ENCODE peak calls at places on chromosomes 6 and 20, in ten cellular contexts. One of them, this sample, is unnamed.

GRCh38 chr6:27865952-27866369 is 46.2 kb downstream of the OR2B2 start:
- DNase-seq in psoas muscle: no peak
- DNase-seq in NCI-H345: peak
- DNase-seq in colonic mucosa: peak
- DNase-seq in lower leg skin: no peak
- DNase-seq in SIG-M5: no peak
- DNase-seq in fibroblast of mammary gland: no peak
- DNase-seq in dermis blood vessel endothelial cell: no peak
- DNase-seq in right cardiac atrium: no peak
- DNase-seq in hippocampal formation: no peak
- DNase-seq in this sample: no peak

GRCh38 chr6:27267865-27268444 is 20.5 kb downstream of the PRSS16 start:
- DNase-seq in hippocampal formation: no peak
- DNase-seq in colonic mucosa: no peak
- DNase-seq in fibroblast of mammary gland: no peak
- DNase-seq in psoas muscle: no peak
- DNase-seq in right cardiac atrium: no peak
- DNase-seq in dermis blood vessel endothelial cell: no peak
- DNase-seq in NCI-H345: no peak
- DNase-seq in lower leg skin: no peak
- DNase-seq in SIG-M5: no peak
- DNase-seq in this sample: no peak

GRCh38 chr6:145809211-145809610 is 5.4 kb downstream of the FBXO30 start:
- DNase-seq in colonic mucosa: no peak
- DNase-seq in SIG-M5: no peak
- DNase-seq in right cardiac atrium: no peak
- DNase-seq in hippocampal formation: no peak
- DNase-seq in psoas muscle: no peak
- DNase-seq in NCI-H345: no peak
- DNase-seq in fibroblast of mammary gland: no peak
- DNase-seq in lower leg skin: no peak
- DNase-seq in dermis blood vessel endothelial cell: no peak
- DNase-seq in this sample: no peak

GRCh38 chr6:14865609-14866100 is 380.2 kb upstream of the JARID2 start:
- DNase-seq in right cardiac atrium: no peak
- DNase-seq in hippocampal formation: no peak
- DNase-seq in dermis blood vessel endothelial cell: no peak
- DNase-seq in colonic mucosa: no peak
- DNase-seq in SIG-M5: peak
- DNase-seq in psoas muscle: no peak
- DNase-seq in fibroblast of mammary gland: no peak
- DNase-seq in NCI-H345: no peak
- DNase-seq in lower leg skin: no peak
- DNase-seq in this sample: no peak

GRCh38 chr6:10505529-10505928 is 15.6 kb upstream of the GCNT2 start:
- DNase-seq in NCI-H345: peak
- DNase-seq in fibroblast of mammary gland: no peak
- DNase-seq in psoas muscle: no peak
- DNase-seq in lower leg skin: no peak
- DNase-seq in dermis blood vessel endothelial cell: no peak
- DNase-seq in SIG-M5: no peak
- DNase-seq in hippocampal formation: no peak
- DNase-seq in right cardiac atrium: no peak
- DNase-seq in colonic mucosa: no peak
- DNase-seq in this sample: no peak

GRCh38 chr6:125945378-125946141 is 11.0 kb upstream of the HINT3 start:
- DNase-seq in colonic mucosa: no peak
- DNase-seq in hippocampal formation: no peak
- DNase-seq in dermis blood vessel endothelial cell: peak
- DNase-seq in lower leg skin: no peak
- DNase-seq in fibroblast of mammary gland: no peak
- DNase-seq in psoas muscle: no peak
- DNase-seq in SIG-M5: no peak
- DNase-seq in NCI-H345: no peak
- DNase-seq in right cardiac atrium: no peak
- DNase-seq in this sample: no peak

GRCh38 chr20:50774515-50774914 is 20.3 kb upstream of the BCAS4 start:
- DNase-seq in SIG-M5: no peak
- DNase-seq in NCI-H345: no peak
- DNase-seq in colonic mucosa: no peak
- DNase-seq in hippocampal formation: no peak
- DNase-seq in lower leg skin: no peak
- DNase-seq in psoas muscle: no peak
- DNase-seq in fibroblast of mammary gland: no peak
- DNase-seq in dermis blood vessel endothelial cell: no peak
- DNase-seq in right cardiac atrium: no peak
- DNase-seq in this sample: no peak

GRCh38 chr6:15936503-15936902 is 192.4 kb upstream of the MYLIP start:
- DNase-seq in right cardiac atrium: no peak
- DNase-seq in lower leg skin: no peak
- DNase-seq in SIG-M5: no peak
- DNase-seq in psoas muscle: no peak
- DNase-seq in NCI-H345: no peak
- DNase-seq in hippocampal formation: no peak
- DNase-seq in dermis blood vessel endothelial cell: no peak
- DNase-seq in colonic mucosa: no peak
- DNase-seq in fibroblast of mammary gland: no peak
- DNase-seq in this sample: no peak

GRCh38 chr6:167937948-167938911 is 59.2 kb upstream of the KIF25 start:
- DNase-seq in right cardiac atrium: no peak
- DNase-seq in colonic mucosa: no peak
- DNase-seq in dermis blood vessel endothelial cell: no peak
- DNase-seq in SIG-M5: peak
- DNase-seq in lower leg skin: no peak
- DNase-seq in psoas muscle: no peak
- DNase-seq in fibroblast of mammary gland: no peak
- DNase-seq in hippocampal formation: no peak
- DNase-seq in NCI-H345: no peak
- DNase-seq in this sample: no peak

GRCh38 chr6:54881066-54881733 is 34.6 kb downstream of the FAM83B start:
- DNase-seq in right cardiac atrium: no peak
- DNase-seq in fibroblast of mammary gland: no peak
- DNase-seq in NCI-H345: no peak
- DNase-seq in lower leg skin: no peak
- DNase-seq in psoas muscle: no peak
- DNase-seq in dermis blood vessel endothelial cell: no peak
- DNase-seq in hippocampal formation: no peak
- DNase-seq in colonic mucosa: no peak
- DNase-seq in SIG-M5: no peak
- DNase-seq in this sample: no peak

GRCh38 chr6:105781248-105781647 is 304.9 kb upstream of the PRDM1 start:
- DNase-seq in right cardiac atrium: no peak
- DNase-seq in hippocampal formation: no peak
- DNase-seq in NCI-H345: no peak
- DNase-seq in colonic mucosa: no peak
- DNase-seq in fibroblast of mammary gland: no peak
- DNase-seq in SIG-M5: no peak
- DNase-seq in dermis blood vessel endothelial cell: no peak
- DNase-seq in psoas muscle: peak
- DNase-seq in lower leg skin: no peak
- DNase-seq in this sample: no peak

GRCh38 chr20:52103911-52104545 is 87.6 kb downstream of the ZFP64 start:
- DNase-seq in SIG-M5: peak
- DNase-seq in lower leg skin: no peak
- DNase-seq in NCI-H345: no peak
- DNase-seq in right cardiac atrium: no peak
- DNase-seq in dermis blood vessel endothelial cell: peak
- DNase-seq in fibroblast of mammary gland: peak
- DNase-seq in hippocampal formation: no peak
- DNase-seq in colonic mucosa: no peak
- DNase-seq in psoas muscle: no peak
- DNase-seq in this sample: no peak

GRCh38 chr6:146984251-146984924 is 219.8 kb upstream of the STXBP5 start:
- DNase-seq in psoas muscle: no peak
- DNase-seq in right cardiac atrium: no peak
- DNase-seq in lower leg skin: no peak
- DNase-seq in NCI-H345: no peak
- DNase-seq in dermis blood vessel endothelial cell: no peak
- DNase-seq in colonic mucosa: no peak
- DNase-seq in hippocampal formation: no peak
- DNase-seq in SIG-M5: no peak
- DNase-seq in fibroblast of mammary gland: no peak
- DNase-seq in this sample: no peak

GRCh38 chr20:39874049-39874893 is 814.8 kb downstream of the MAFB start:
- DNase-seq in colonic mucosa: peak
- DNase-seq in hippocampal formation: no peak
- DNase-seq in SIG-M5: no peak
- DNase-seq in fibroblast of mammary gland: peak
- DNase-seq in lower leg skin: peak
- DNase-seq in NCI-H345: peak
- DNase-seq in psoas muscle: peak
- DNase-seq in dermis blood vessel endothelial cell: peak
- DNase-seq in right cardiac atrium: peak
- DNase-seq in this sample: peak

GRCh38 chr20:41182296-41183212 is 45.2 kb downstream of the PLCG1 start:
- DNase-seq in fibroblast of mammary gland: no peak
- DNase-seq in SIG-M5: no peak
- DNase-seq in dermis blood vessel endothelial cell: no peak
- DNase-seq in hippocampal formation: no peak
- DNase-seq in NCI-H345: no peak
- DNase-seq in right cardiac atrium: no peak
- DNase-seq in colonic mucosa: no peak
- DNase-seq in lower leg skin: no peak
- DNase-seq in psoas muscle: no peak
- DNase-seq in this sample: no peak

GRCh38 chr6:20814494-20814893 is 280.2 kb downstream of the CDKAL1 start:
- DNase-seq in lower leg skin: no peak
- DNase-seq in hippocampal formation: no peak
- DNase-seq in NCI-H345: no peak
- DNase-seq in fibroblast of mammary gland: no peak
- DNase-seq in colonic mucosa: no peak
- DNase-seq in psoas muscle: no peak
- DNase-seq in dermis blood vessel endothelial cell: no peak
- DNase-seq in right cardiac atrium: no peak
- DNase-seq in SIG-M5: no peak
- DNase-seq in this sample: no peak

GRCh38 chr20:62563561-62563960 is 78.7 kb upstream of the SLCO4A1 start:
- DNase-seq in lower leg skin: no peak
- DNase-seq in SIG-M5: no peak
- DNase-seq in dermis blood vessel endothelial cell: no peak
- DNase-seq in fibroblast of mammary gland: no peak
- DNase-seq in hippocampal formation: no peak
- DNase-seq in colonic mucosa: no peak
- DNase-seq in psoas muscle: no peak
- DNase-seq in right cardiac atrium: no peak
- DNase-seq in NCI-H345: no peak
- DNase-seq in this sample: no peak

GRCh38 chr6:131231103-131231502 is 95.8 kb downstream of the AKAP7 start:
- DNase-seq in hippocampal formation: no peak
- DNase-seq in fibroblast of mammary gland: no peak
- DNase-seq in psoas muscle: no peak
- DNase-seq in lower leg skin: no peak
- DNase-seq in NCI-H345: no peak
- DNase-seq in colonic mucosa: no peak
- DNase-seq in right cardiac atrium: no peak
- DNase-seq in SIG-M5: no peak
- DNase-seq in dermis blood vessel endothelial cell: no peak
- DNase-seq in this sample: no peak

GRCh38 chr6:109187399-109188114 is 92.2 kb downstream of the CEP57L1 start:
- DNase-seq in NCI-H345: peak
- DNase-seq in dermis blood vessel endothelial cell: peak
- DNase-seq in right cardiac atrium: peak
- DNase-seq in psoas muscle: no peak
- DNase-seq in colonic mucosa: peak
- DNase-seq in fibroblast of mammary gland: peak
- DNase-seq in hippocampal formation: peak
- DNase-seq in SIG-M5: no peak
- DNase-seq in lower leg skin: peak
- DNase-seq in this sample: peak

GRCh38 chr6:83536034-83536646 is 23.8 kb downstream of the PRSS35 start:
- DNase-seq in lower leg skin: peak
- DNase-seq in colonic mucosa: peak
- DNase-seq in SIG-M5: no peak
- DNase-seq in right cardiac atrium: no peak
- DNase-seq in NCI-H345: peak
- DNase-seq in hippocampal formation: no peak
- DNase-seq in fibroblast of mammary gland: peak
- DNase-seq in dermis blood vessel endothelial cell: peak
- DNase-seq in psoas muscle: no peak
- DNase-seq in this sample: no peak

GRCh38 chr6:138795809-138796469 is at the start of gene ECT2L:
- DNase-seq in hippocampal formation: no peak
- DNase-seq in dermis blood vessel endothelial cell: peak
- DNase-seq in SIG-M5: no peak
- DNase-seq in NCI-H345: peak
- DNase-seq in fibroblast of mammary gland: peak
- DNase-seq in psoas muscle: peak
- DNase-seq in right cardiac atrium: peak
- DNase-seq in colonic mucosa: peak
- DNase-seq in lower leg skin: peak
- DNase-seq in this sample: no peak

GRCh38 chr20:50391444-50392137 is 118.6 kb upstream of the PTPN1 start:
- DNase-seq in NCI-H345: no peak
- DNase-seq in right cardiac atrium: no peak
- DNase-seq in hippocampal formation: no peak
- DNase-seq in fibroblast of mammary gland: no peak
- DNase-seq in SIG-M5: no peak
- DNase-seq in psoas muscle: no peak
- DNase-seq in dermis blood vessel endothelial cell: no peak
- DNase-seq in colonic mucosa: no peak
- DNase-seq in lower leg skin: no peak
- DNase-seq in this sample: no peak

GRCh38 chr20:49404461-49404860 is 78.0 kb downstream of the KCNB1 start:
- DNase-seq in hippocampal formation: no peak
- DNase-seq in lower leg skin: no peak
- DNase-seq in SIG-M5: no peak
- DNase-seq in right cardiac atrium: no peak
- DNase-seq in fibroblast of mammary gland: no peak
- DNase-seq in NCI-H345: no peak
- DNase-seq in psoas muscle: no peak
- DNase-seq in colonic mucosa: no peak
- DNase-seq in dermis blood vessel endothelial cell: no peak
- DNase-seq in this sample: no peak

GRCh38 chr6:34934516-34934915 is 45.5 kb downstream of the ANKS1A start:
- DNase-seq in colonic mucosa: no peak
- DNase-seq in fibroblast of mammary gland: peak
- DNase-seq in dermis blood vessel endothelial cell: peak
- DNase-seq in right cardiac atrium: peak
- DNase-seq in lower leg skin: peak
- DNase-seq in hippocampal formation: no peak
- DNase-seq in psoas muscle: peak
- DNase-seq in SIG-M5: no peak
- DNase-seq in NCI-H345: no peak
- DNase-seq in this sample: no peak

GRCh38 chr6:101626264-101626663 is 232.8 kb downstream of the GRIK2 start:
- DNase-seq in NCI-H345: peak
- DNase-seq in colonic mucosa: no peak
- DNase-seq in psoas muscle: no peak
- DNase-seq in SIG-M5: no peak
- DNase-seq in right cardiac atrium: peak
- DNase-seq in hippocampal formation: no peak
- DNase-seq in fibroblast of mammary gland: no peak
- DNase-seq in lower leg skin: no peak
- DNase-seq in dermis blood vessel endothelial cell: no peak
- DNase-seq in this sample: no peak

GRCh38 chr6:148947621-148948444 is 201.0 kb downstream of the UST start:
- DNase-seq in fibroblast of mammary gland: peak
- DNase-seq in psoas muscle: peak
- DNase-seq in NCI-H345: peak
- DNase-seq in lower leg skin: peak
- DNase-seq in right cardiac atrium: peak
- DNase-seq in dermis blood vessel endothelial cell: peak
- DNase-seq in hippocampal formation: peak
- DNase-seq in SIG-M5: no peak
- DNase-seq in colonic mucosa: peak
- DNase-seq in this sample: peak

GRCh38 chr20:32207211-32207625 is 325 bp downstream of the PLAGL2 start:
- DNase-seq in NCI-H345: no peak
- DNase-seq in psoas muscle: no peak
- DNase-seq in hippocampal formation: no peak
- DNase-seq in colonic mucosa: no peak
- DNase-seq in lower leg skin: no peak
- DNase-seq in fibroblast of mammary gland: no peak
- DNase-seq in right cardiac atrium: no peak
- DNase-seq in SIG-M5: no peak
- DNase-seq in dermis blood vessel endothelial cell: no peak
- DNase-seq in this sample: no peak

GRCh38 chr6:91566467-91566866 is 979.6 kb upstream of the MAP3K7 start:
- DNase-seq in SIG-M5: no peak
- DNase-seq in right cardiac atrium: no peak
- DNase-seq in colonic mucosa: no peak
- DNase-seq in fibroblast of mammary gland: no peak
- DNase-seq in dermis blood vessel endothelial cell: no peak
- DNase-seq in NCI-H345: no peak
- DNase-seq in lower leg skin: no peak
- DNase-seq in hippocampal formation: no peak
- DNase-seq in psoas muscle: no peak
- DNase-seq in this sample: no peak